ENCODE peak calls at places on chromosomes 2 and 18, in ten cellular contexts. J is mammary epithelial cell, O is endodermal cell, L is sigmoid colon, B is transverse colon, Q is testis, N is kidney epithelial cell, S is thoracic aorta, F is AG04450, P is colonic mucosa. R is an unnamed sample.

GRCh38 chr2:25044990-25045389 is 3.1 kb downstream of the EFR3B start:
- DNase-seq in J (no peak), O (no peak), L (no peak), B (no peak), Q (no peak), N (no peak), S (no peak), F (no peak), P (no peak), R (no peak)

GRCh38 chr2:171403181-171403580 is 30.6 kb downstream of the METTL8 start:
- DNase-seq in J (peak), O (no peak), L (no peak), B (no peak), Q (no peak), N (no peak), S (no peak), F (no peak), P (no peak), R (no peak)

GRCh38 chr2:69559696-69560482 is 83.7 kb downstream of the AAK1 start:
- DNase-seq in J (peak), O (peak), L (no peak), B (no peak), Q (peak), N (peak), S (no peak), F (no peak), P (peak), R (peak)

GRCh38 chr18:6843308-6843707 is 113.8 kb downstream of the ARHGAP28 start:
- DNase-seq in J (no peak), O (no peak), L (no peak), B (no peak), Q (no peak), N (no peak), S (no peak), F (no peak), P (no peak), R (no peak)

GRCh38 chr2:17543848-17544645 is 3.6 kb downstream of the VSNL1 start:
- DNase-seq in J (peak), O (no peak), L (no peak), B (no peak), Q (no peak), N (no peak), S (no peak), F (no peak), P (no peak), R (no peak)

GRCh38 chr2:58156780-58157179 is 84.3 kb downstream of the FANCL start:
- DNase-seq in J (no peak), O (no peak), L (no peak), B (no peak), Q (no peak), N (no peak), S (no peak), F (no peak), P (no peak), R (peak)

GRCh38 chr2:203740741-203741363 is 34.4 kb downstream of the CD28 start:
- DNase-seq in J (peak), O (no peak), L (no peak), B (no peak), Q (no peak), N (no peak), S (no peak), F (no peak), P (no peak), R (no peak)

GRCh38 chr18:9330419-9330818 is 4.2 kb upstream of the TWSG1 start:
- DNase-seq in J (no peak), O (no peak), L (no peak), B (no peak), Q (no peak), N (no peak), S (no peak), F (no peak), P (no peak), R (no peak)

GRCh38 chr2:207252979-207253640 is 87.4 kb upstream of the KLF7 start:
- DNase-seq in J (no peak), O (no peak), L (no peak), B (no peak), Q (peak), N (no peak), S (no peak), F (no peak), P (no peak), R (no peak)

GRCh38 chr2:142879191-142879590 is 1.7 kb downstream of the KYNU start:
- DNase-seq in J (no peak), O (no peak), L (no peak), B (no peak), Q (no peak), N (no peak), S (no peak), F (no peak), P (no peak), R (no peak)

GRCh38 chr2:236680461-236680860 is 110.8 kb downstream of the ACKR3 start:
- DNase-seq in J (peak), O (no peak), L (no peak), B (no peak), Q (no peak), N (no peak), S (no peak), F (no peak), P (no peak), R (no peak)

GRCh38 chr2:108637304-108637669 is 82.0 kb upstream of the RANBP2 start:
- DNase-seq in J (peak), O (no peak), L (no peak), B (no peak), Q (peak), N (peak), S (no peak), F (no peak), P (peak), R (peak)

GRCh38 chr2:138079976-138080375 is 115.7 kb downstream of the HNMT start:
- DNase-seq in J (peak), O (no peak), L (no peak), B (no peak), Q (no peak), N (no peak), S (no peak), F (no peak), P (no peak), R (no peak)

GRCh38 chr18:629303-630150 is 27.9 kb upstream of the TYMS start:
- DNase-seq in J (no peak), O (no peak), L (no peak), B (no peak), Q (no peak), N (no peak), S (no peak), F (no peak), P (no peak), R (no peak)
- TF ChIP-seq CTCF in J (peak), O (peak), L (no peak), B (no peak), Q (no peak), N (peak), S (peak), F (peak), P (no peak), R (no peak)

DNA sequence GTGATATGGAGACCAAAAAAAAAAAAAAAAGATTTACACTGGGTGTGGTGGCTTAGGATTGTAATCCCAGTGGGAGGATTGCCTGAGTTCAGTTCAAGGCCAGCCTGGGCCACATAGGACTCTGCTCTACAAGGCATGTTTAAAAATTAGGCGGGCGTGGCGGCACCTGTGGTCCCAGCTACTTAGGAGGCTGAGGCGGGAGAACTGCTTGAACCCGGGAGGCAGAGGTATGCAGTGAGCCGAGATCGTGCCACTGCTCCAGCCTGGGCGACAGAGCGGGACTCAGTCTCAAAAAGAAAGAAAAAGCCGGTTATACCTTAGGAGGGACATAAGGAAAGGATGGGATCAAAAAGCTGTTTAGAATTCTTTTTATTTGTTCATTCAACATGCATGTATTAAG is 707 bp upstream of the SPDYA start:
- DNase-seq in J (no peak), O (peak), L (no peak), B (no peak), Q (no peak), N (no peak), S (no peak), F (no peak), P (peak), R (no peak)
- H3K4me3 ChIP-seq in J (no peak), O (peak), L (no peak), B (peak), Q (peak), N (no peak), S (peak), F (peak), P (peak), R (peak)

GRCh38 chr2:212177724-212178123 is 360.9 kb downstream of the ERBB4 start:
- DNase-seq in J (no peak), O (peak), L (no peak), B (no peak), Q (no peak), N (no peak), S (no peak), F (no peak), P (no peak), R (no peak)
- TF ChIP-seq CTCF in J (peak), O (peak), L (no peak), B (no peak), Q (no peak), N (peak), S (no peak), F (peak), P (no peak), R (peak)

GRCh38 chr18:61889541-61889940 is 3.3 kb downstream of the RNF152 start:
- DNase-seq in J (no peak), O (no peak), L (no peak), B (no peak), Q (no peak), N (no peak), S (no peak), F (no peak), P (no peak), R (no peak)

GRCh38 chr18:61892683-61893303 is at the start of gene RNF152:
- DNase-seq in J (peak), O (peak), L (peak), B (peak), Q (peak), N (no peak), S (no peak), F (no peak), P (peak), R (no peak)

GRCh38 chr18:61891874-61892273 is 933 bp downstream of the RNF152 start:
- DNase-seq in J (no peak), O (no peak), L (no peak), B (no peak), Q (no peak), N (no peak), S (no peak), F (no peak), P (no peak), R (no peak)

GRCh38 chr18:61890344-61890743 is 2.5 kb downstream of the RNF152 start:
- DNase-seq in J (no peak), O (no peak), L (no peak), B (no peak), Q (no peak), N (no peak), S (no peak), F (no peak), P (no peak), R (no peak)

GRCh38 chr18:61891271-61891670 is 1.5 kb downstream of the RNF152 start:
- DNase-seq in J (peak), O (no peak), L (no peak), B (no peak), Q (no peak), N (no peak), S (no peak), F (no peak), P (no peak), R (no peak)
- H3K4me3 ChIP-seq in J (no peak), O (peak), L (no peak), B (no peak), Q (no peak), N (no peak), S (no peak), F (no peak), P (no peak), R (no peak)

DNA sequence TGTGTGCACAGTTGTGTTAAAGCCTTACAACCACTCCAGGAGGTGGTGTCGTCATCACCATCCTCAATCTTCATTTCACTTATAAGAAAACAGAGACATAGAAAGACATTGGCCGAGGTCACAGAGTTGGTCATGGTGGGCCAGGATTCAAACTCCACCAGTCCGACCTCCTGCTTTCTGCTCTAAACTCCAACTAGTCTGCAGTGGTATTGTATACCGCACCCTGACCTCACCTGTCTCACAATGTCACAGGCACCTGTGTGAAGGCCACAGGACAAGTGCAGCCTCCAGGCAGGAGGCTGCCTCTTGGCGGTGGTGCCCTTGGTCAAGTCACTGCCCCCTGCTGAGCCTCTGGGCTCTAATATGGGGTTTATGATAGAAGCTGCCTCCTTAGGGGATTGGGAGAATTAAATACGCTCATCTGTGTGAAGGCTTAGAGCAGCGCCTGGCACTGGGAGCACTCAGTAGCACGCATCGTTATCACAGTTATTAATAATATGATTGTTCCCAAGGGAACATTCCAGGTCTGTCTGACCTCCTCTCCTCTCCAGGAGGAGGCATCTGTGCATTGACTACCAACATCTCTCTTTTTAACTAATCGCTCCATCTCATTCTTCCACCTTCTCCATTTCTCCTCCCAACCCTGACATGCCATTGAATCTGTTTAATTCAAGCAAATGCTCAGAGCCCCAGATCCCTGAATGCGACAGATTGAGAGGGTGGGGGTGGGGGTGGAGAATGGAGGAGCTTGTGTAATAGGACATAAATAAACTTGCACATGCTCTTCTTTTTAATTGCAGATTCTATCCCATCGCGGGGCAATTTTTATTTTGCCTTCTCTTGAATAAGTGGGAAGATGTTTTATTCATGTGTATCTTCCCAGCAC is 112.7 kb downstream of the MCFD2 start:
- DNase-seq in J (no peak), O (peak), L (no peak), B (no peak), Q (no peak), N (no peak), S (no peak), F (no peak), P (no peak), R (no peak)
- TF ChIP-seq CTCF in J (peak), O (peak), L (no peak), B (no peak), Q (no peak), N (no peak), S (no peak), F (no peak), P (no peak), R (no peak)

GRCh38 chr2:238635637-238636036 is 208.9 kb downstream of the ASB1 start:
- DNase-seq in J (no peak), O (no peak), L (peak), B (no peak), Q (no peak), N (no peak), S (no peak), F (no peak), P (no peak), R (no peak)
- H3K4me3 ChIP-seq in J (no peak), O (no peak), L (no peak), B (no peak), Q (no peak), N (no peak), S (no peak), F (no peak), P (no peak), R (no peak)

GRCh38 chr18:28961669-28962228 is 784.8 kb upstream of the CDH2 start:
- DNase-seq in J (peak), O (peak), L (no peak), B (no peak), Q (peak), N (no peak), S (no peak), F (peak), P (no peak), R (no peak)
- TF ChIP-seq CTCF in J (peak), O (peak), L (no peak), B (no peak), Q (no peak), N (peak), S (no peak), F (peak), P (no peak), R (peak)